ENCODE peak calls at places on chromosomes 1 and 21, in six cellular contexts. One of them, this sample, is unnamed.
A peak's percentile ranks its signal among the peaks of the same experiment; 100 is the strongest.

GRCh38 chr21:32702702-32703101 is 25.1 kb downstream of the SYNJ1 start:
- DNase-seq in Calu3: no peak
- DNase-seq in lung: no peak
- DNase-seq in hepatocyte: peak; percentile 6
- DNase-seq in fibroblast of mammary gland: peak; percentile 71
- DNase-seq in endothelial cell: no peak
- DNase-seq in this sample: no peak

GRCh38 chr1:50978144-50978851 is 8.3 kb downstream of the CDKN2C start:
- DNase-seq in fibroblast of mammary gland: peak; percentile 63
- DNase-seq in hepatocyte: peak; percentile 55
- DNase-seq in endothelial cell: peak; percentile 47
- DNase-seq in lung: peak; percentile 41
- DNase-seq in Calu3: peak; percentile 82
- DNase-seq in this sample: peak; percentile 72

GRCh38 chr1:66489972-66490601 is 43.9 kb upstream of the SGIP1 start:
- DNase-seq in endothelial cell: no peak
- DNase-seq in lung: no peak
- DNase-seq in fibroblast of mammary gland: no peak
- DNase-seq in hepatocyte: no peak
- DNase-seq in Calu3: no peak
- DNase-seq in this sample: no peak

GRCh38 chr21:37045139-37045538 is 27.7 kb downstream of the PIGP start:
- DNase-seq in lung: no peak
- DNase-seq in Calu3: no peak
- DNase-seq in fibroblast of mammary gland: no peak
- DNase-seq in endothelial cell: no peak
- DNase-seq in hepatocyte: no peak
- DNase-seq in this sample: no peak

GRCh38 chr21:45073301-45074047 is 906 bp upstream of the ADARB1 start:
- DNase-seq in endothelial cell: no peak
- DNase-seq in lung: no peak
- DNase-seq in fibroblast of mammary gland: peak; percentile 19
- DNase-seq in Calu3: peak; percentile 19
- DNase-seq in hepatocyte: peak; percentile 64
- DNase-seq in this sample: peak; percentile 45

GRCh38 chr1:170114916-170115315 is 30.8 kb upstream of the NTMT2 start:
- DNase-seq in fibroblast of mammary gland: peak; percentile 59
- DNase-seq in hepatocyte: peak; percentile 34
- DNase-seq in endothelial cell: no peak
- DNase-seq in Calu3: no peak
- DNase-seq in lung: no peak
- DNase-seq in this sample: no peak

GRCh38 chr1:151905070-151905442 is 4.3 kb downstream of the THEM4 start:
- DNase-seq in endothelial cell: no peak
- DNase-seq in lung: peak; percentile 39
- DNase-seq in Calu3: no peak
- DNase-seq in hepatocyte: peak; percentile 31
- DNase-seq in fibroblast of mammary gland: peak; percentile 41
- DNase-seq in this sample: no peak

GRCh38 chr1:50369830-50370229 is 53.4 kb downstream of the DMRTA2 start:
- DNase-seq in endothelial cell: peak; percentile 23
- DNase-seq in fibroblast of mammary gland: peak; percentile 5
- DNase-seq in Calu3: no peak
- DNase-seq in lung: no peak
- DNase-seq in hepatocyte: no peak
- DNase-seq in this sample: no peak

GRCh38 chr1:9410737-9411297 is 118.1 kb downstream of the SPSB1 start:
- DNase-seq in lung: no peak
- DNase-seq in fibroblast of mammary gland: peak; percentile 65
- DNase-seq in hepatocyte: peak; percentile 58
- DNase-seq in endothelial cell: no peak
- DNase-seq in Calu3: no peak
- DNase-seq in this sample: no peak

GRCh38 chr1:11069233-11069950 is 9.6 kb upstream of the SRM start:
- DNase-seq in Calu3: no peak
- DNase-seq in hepatocyte: no peak
- DNase-seq in fibroblast of mammary gland: no peak
- DNase-seq in lung: no peak
- DNase-seq in endothelial cell: no peak
- DNase-seq in this sample: no peak

GRCh38 chr1:151458936-151459330 is 361 bp downstream of the POGZ start:
- DNase-seq in lung: peak; percentile 65
- DNase-seq in endothelial cell: peak; percentile 59
- DNase-seq in hepatocyte: peak; percentile 77
- DNase-seq in Calu3: peak; percentile 83
- DNase-seq in fibroblast of mammary gland: peak; percentile 70
- DNase-seq in this sample: peak; percentile 77

GRCh38 chr1:67120855-67121619 is 13.7 kb downstream of the C1orf141 start:
- DNase-seq in Calu3: no peak
- DNase-seq in lung: no peak
- DNase-seq in hepatocyte: no peak
- DNase-seq in fibroblast of mammary gland: no peak
- DNase-seq in endothelial cell: no peak
- DNase-seq in this sample: no peak

GRCh38 chr1:235784950-235785349 is 81.8 kb downstream of the LYST start:
- DNase-seq in Calu3: no peak
- DNase-seq in endothelial cell: no peak
- DNase-seq in fibroblast of mammary gland: no peak
- DNase-seq in hepatocyte: no peak
- DNase-seq in lung: no peak
- DNase-seq in this sample: no peak

GRCh38 chr1:235781807-235782206 is 84.9 kb downstream of the LYST start:
- DNase-seq in hepatocyte: no peak
- DNase-seq in Calu3: no peak
- DNase-seq in lung: no peak
- DNase-seq in endothelial cell: no peak
- DNase-seq in fibroblast of mammary gland: peak; percentile 33
- DNase-seq in this sample: no peak

GRCh38 chr1:235779770-235780169 is 86.9 kb downstream of the LYST start:
- DNase-seq in Calu3: no peak
- DNase-seq in endothelial cell: no peak
- DNase-seq in fibroblast of mammary gland: no peak
- DNase-seq in lung: no peak
- DNase-seq in hepatocyte: no peak
- DNase-seq in this sample: no peak

GRCh38 chr1:235783148-235783776 is 83.4 kb downstream of the LYST start:
- DNase-seq in fibroblast of mammary gland: peak; percentile 66
- DNase-seq in Calu3: peak; percentile 3
- DNase-seq in hepatocyte: peak; percentile 53
- DNase-seq in endothelial cell: no peak
- DNase-seq in lung: no peak
- DNase-seq in this sample: no peak
- TF ChIP-seq CTCF in fibroblast of mammary gland: peak; percentile 55
- TF ChIP-seq CTCF in Calu3: peak; percentile 48
- TF ChIP-seq CTCF in hepatocyte: peak; percentile 66
- TF ChIP-seq CTCF in endothelial cell: peak; percentile 69
- TF ChIP-seq CTCF in lung: no peak
- TF ChIP-seq CTCF in this sample: peak; percentile 46

DNA sequence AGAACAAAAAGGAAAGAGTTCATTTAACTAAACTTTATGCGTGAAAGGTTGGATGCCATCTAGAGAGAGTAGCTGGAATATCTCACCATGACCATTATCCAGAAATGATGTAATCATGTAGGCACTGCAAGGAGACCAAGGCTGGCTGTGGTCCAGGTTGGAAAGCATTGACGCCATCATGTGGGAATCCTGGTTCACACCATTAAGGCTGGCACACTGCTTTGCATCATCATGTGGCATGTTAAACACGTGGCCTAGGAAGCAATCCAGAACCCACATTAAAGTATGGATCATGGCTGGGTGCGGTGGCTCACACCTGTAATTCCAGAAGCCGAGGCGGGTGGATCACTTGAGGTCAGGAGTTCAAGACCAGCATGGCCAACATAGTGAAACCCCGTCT is 4.3 kb downstream of the ADAMTS1 start:
- DNase-seq in fibroblast of mammary gland: peak; percentile 86
- DNase-seq in Calu3: peak; percentile 17
- DNase-seq in endothelial cell: no peak
- DNase-seq in lung: no peak
- DNase-seq in hepatocyte: peak; percentile 65
- DNase-seq in this sample: no peak
- TF ChIP-seq CTCF in fibroblast of mammary gland: peak; percentile 9
- TF ChIP-seq CTCF in Calu3: no peak
- TF ChIP-seq CTCF in endothelial cell: no peak
- TF ChIP-seq CTCF in lung: no peak
- TF ChIP-seq CTCF in hepatocyte: no peak
- TF ChIP-seq CTCF in this sample: no peak

GRCh38 chr1:86833461-86834215 is 80.3 kb downstream of the SELENOF start:
- DNase-seq in Calu3: peak; percentile 73
- DNase-seq in hepatocyte: peak; percentile 91
- DNase-seq in lung: peak; percentile 75
- DNase-seq in endothelial cell: peak; percentile 65
- DNase-seq in fibroblast of mammary gland: peak; percentile 95
- DNase-seq in this sample: peak; percentile 63
- TF ChIP-seq CTCF in Calu3: peak; percentile 46
- TF ChIP-seq CTCF in hepatocyte: peak; percentile 67
- TF ChIP-seq CTCF in lung: peak; percentile 58
- TF ChIP-seq CTCF in endothelial cell: peak; percentile 58
- TF ChIP-seq CTCF in fibroblast of mammary gland: peak; percentile 58
- TF ChIP-seq CTCF in this sample: peak; percentile 49

GRCh38 chr1:32201011-32201855 is 838 bp downstream of the CCDC28B start:
- DNase-seq in endothelial cell: peak; percentile 60
- DNase-seq in lung: peak; percentile 62
- DNase-seq in hepatocyte: peak; percentile 78
- DNase-seq in Calu3: peak; percentile 57
- DNase-seq in fibroblast of mammary gland: peak; percentile 51
- DNase-seq in this sample: peak; percentile 68
- TF ChIP-seq CTCF in endothelial cell: no peak
- TF ChIP-seq CTCF in lung: no peak
- TF ChIP-seq CTCF in hepatocyte: peak; percentile 15
- TF ChIP-seq CTCF in Calu3: no peak
- TF ChIP-seq CTCF in fibroblast of mammary gland: no peak
- TF ChIP-seq CTCF in this sample: no peak

GRCh38 chr1:155135416-155136197 is at the start of gene SLC50A1:
- DNase-seq in endothelial cell: peak; percentile 97
- DNase-seq in hepatocyte: peak; percentile 99
- DNase-seq in lung: peak; percentile 93
- DNase-seq in fibroblast of mammary gland: peak; percentile 86
- DNase-seq in Calu3: peak; percentile 99
- DNase-seq in this sample: peak; percentile 98
- TF ChIP-seq CTCF in endothelial cell: no peak
- TF ChIP-seq CTCF in hepatocyte: no peak
- TF ChIP-seq CTCF in lung: no peak
- TF ChIP-seq CTCF in fibroblast of mammary gland: no peak
- TF ChIP-seq CTCF in Calu3: peak; percentile 16
- TF ChIP-seq CTCF in this sample: no peak

DNA sequence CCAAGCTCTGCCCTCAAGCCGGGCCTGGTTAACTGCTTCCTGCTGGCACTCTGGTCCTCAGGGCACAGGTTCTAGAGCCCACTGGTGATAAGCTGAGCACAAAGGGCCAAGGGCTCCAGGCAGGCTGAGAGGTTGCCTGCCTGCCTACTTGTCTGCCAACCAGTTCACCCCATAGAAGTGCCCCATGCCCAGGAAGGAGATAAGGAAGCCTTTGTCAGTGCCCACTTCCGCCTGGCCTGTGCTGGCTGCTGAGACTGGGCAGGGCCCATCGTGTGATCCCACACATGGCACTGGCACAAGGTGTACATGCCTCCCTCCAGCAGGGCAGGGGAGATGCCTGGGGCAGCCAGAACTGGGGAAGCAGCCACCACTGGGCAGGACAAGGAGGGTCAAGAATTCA is 24.1 kb downstream of the SLC9A1 start:
- DNase-seq in endothelial cell: no peak
- DNase-seq in fibroblast of mammary gland: no peak
- DNase-seq in lung: no peak
- DNase-seq in Calu3: no peak
- DNase-seq in hepatocyte: no peak
- DNase-seq in this sample: no peak
- TF ChIP-seq CTCF in endothelial cell: no peak
- TF ChIP-seq CTCF in fibroblast of mammary gland: no peak
- TF ChIP-seq CTCF in lung: no peak
- TF ChIP-seq CTCF in Calu3: no peak
- TF ChIP-seq CTCF in hepatocyte: no peak
- TF ChIP-seq CTCF in this sample: no peak

DNA sequence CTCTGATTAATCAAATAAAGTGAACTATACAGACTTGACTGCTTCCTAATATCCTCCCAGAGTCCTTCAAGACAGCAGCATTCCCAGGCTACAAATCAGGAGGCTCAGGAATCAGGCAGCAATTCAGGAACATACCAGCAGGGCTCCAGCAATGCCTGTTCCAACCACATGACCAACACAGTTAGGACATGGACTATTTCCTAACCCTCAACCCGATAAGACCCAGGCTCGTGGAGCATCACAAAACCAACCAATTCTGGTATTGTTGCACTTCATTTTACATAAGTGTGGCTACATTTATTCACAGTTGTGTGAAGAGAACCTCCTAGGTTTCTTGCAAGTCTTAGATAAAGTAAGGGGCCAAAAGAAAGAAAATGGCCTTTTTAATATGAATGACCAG is 546.2 kb upstream of the ADGRL2 start:
- DNase-seq in hepatocyte: no peak
- DNase-seq in lung: no peak
- DNase-seq in endothelial cell: peak; percentile 28
- DNase-seq in Calu3: no peak
- DNase-seq in fibroblast of mammary gland: peak; percentile 12
- DNase-seq in this sample: peak; percentile 16
- TF ChIP-seq CTCF in hepatocyte: no peak
- TF ChIP-seq CTCF in lung: no peak
- TF ChIP-seq CTCF in endothelial cell: peak; percentile 54
- TF ChIP-seq CTCF in Calu3: no peak
- TF ChIP-seq CTCF in fibroblast of mammary gland: peak; percentile 28
- TF ChIP-seq CTCF in this sample: peak; percentile 61

DNA sequence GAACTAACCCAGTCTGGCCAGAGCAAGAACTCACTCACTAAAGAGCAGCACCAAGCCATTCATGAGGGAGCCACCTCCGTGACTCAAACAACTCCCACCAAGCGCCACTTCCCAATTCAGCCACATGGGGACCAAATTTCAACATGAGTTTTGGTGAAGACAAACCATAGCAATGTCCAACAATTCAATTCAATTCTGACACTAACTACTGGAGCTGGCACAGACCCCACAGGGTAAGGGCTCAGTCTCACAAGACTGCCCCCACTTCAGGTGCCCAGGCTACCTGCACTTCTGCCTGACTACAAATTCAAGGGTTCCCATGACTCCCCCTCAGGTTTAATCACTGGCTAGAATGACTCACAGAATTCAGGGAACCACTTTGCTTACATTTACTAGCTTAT is 48.8 kb upstream of the RAP1A start:
- DNase-seq in endothelial cell: peak; percentile 31
- DNase-seq in Calu3: no peak
- DNase-seq in fibroblast of mammary gland: peak; percentile 20
- DNase-seq in lung: no peak
- DNase-seq in hepatocyte: no peak
- DNase-seq in this sample: peak; percentile 37
- TF ChIP-seq CTCF in endothelial cell: peak; percentile 56
- TF ChIP-seq CTCF in Calu3: no peak
- TF ChIP-seq CTCF in fibroblast of mammary gland: peak; percentile 32
- TF ChIP-seq CTCF in lung: no peak
- TF ChIP-seq CTCF in hepatocyte: no peak
- TF ChIP-seq CTCF in this sample: peak; percentile 21